ENCODE peak calls at places on chromosomes 7 and 10, in nine cellular contexts. S is sigmoid colon, L is AG09319, D is neural crest cell, A is WERI-Rb-1, N is coronary artery, J is endothelial cell, I is GM20000, Q is mucosa of descending colon. U is an unnamed sample.

GRCh38 chr7:142807855-142808460 is 37.2 kb downstream of the PRSS2 start:
- DNase-seq in I (no peak), N (no peak), A (no peak), Q (no peak), D (no peak), L (no peak), J (no peak), S (no peak), U (no peak)

GRCh38 chr10:112227331-112227961 is 43.9 kb upstream of the GPAM start:
- DNase-seq in N (no peak), Q (no peak), S (no peak), A (no peak), I (no peak), D (no peak), J (no peak), L (peak; percentile 97), U (no peak)

GRCh38 chr10:62106929-62107519 is 161.6 kb downstream of the RTKN2 start:
- DNase-seq in L (no peak), I (no peak), D (no peak), Q (no peak), J (no peak), A (no peak), N (no peak), S (no peak), U (no peak)

GRCh38 chr7:155435110-155435509 is 22.8 kb upstream of the EN2 start:
- DNase-seq in J (no peak), A (no peak), N (no peak), S (no peak), I (no peak), D (no peak), L (no peak), Q (no peak), U (no peak)

GRCh38 chr10:30456262-30456661 is 22.3 kb downstream of the MAP3K8 start:
- DNase-seq in Q (no peak), I (peak; percentile 44), N (no peak), S (no peak), D (no peak), L (no peak), J (no peak), A (no peak), U (no peak)

GRCh38 chr7:27453702-27454405 is 208.8 kb downstream of the HIBADH start:
- DNase-seq in A (no peak), J (no peak), I (no peak), S (no peak), N (no peak), Q (no peak), D (no peak), L (no peak), U (no peak)

GRCh38 chr7:85464042-85464651 is 277.3 kb upstream of the SEMA3D start:
- DNase-seq in S (no peak), D (no peak), I (no peak), L (no peak), A (no peak), Q (no peak), J (no peak), N (no peak), U (no peak)

GRCh38 chr10:28180654-28181053 is 122.2 kb downstream of the MPP7 start:
- DNase-seq in N (no peak), Q (no peak), I (no peak), D (no peak), L (no peak), J (no peak), A (no peak), S (no peak), U (no peak)

GRCh38 chr10:28215930-28216329 is 86.9 kb downstream of the MPP7 start:
- DNase-seq in D (no peak), I (no peak), J (no peak), S (no peak), Q (peak; percentile 75), N (no peak), A (no peak), L (no peak), U (no peak)

GRCh38 chr7:118918556-118918955 is 694.1 kb downstream of the ANKRD7 start:
- DNase-seq in S (no peak), I (no peak), D (no peak), L (no peak), J (no peak), Q (no peak), A (no peak), N (no peak), U (peak; percentile 4)

GRCh38 chr7:113918946-113919345 is at the start of gene PPP1R3A:
- DNase-seq in S (no peak), N (no peak), Q (no peak), D (no peak), L (no peak), I (no peak), J (no peak), A (no peak), U (no peak)

GRCh38 chr10:107814865-107815487 is 650.5 kb upstream of the SORCS1 start:
- DNase-seq in J (peak; percentile 68), L (peak; percentile 24), Q (peak; percentile 43), N (no peak), S (peak; percentile 75), A (peak; percentile 86), I (peak; percentile 38), D (peak; percentile 61), U (peak; percentile 42)

GRCh38 chr7:102426268-102427031 is 6.9 kb upstream of the ORAI2 start:
- DNase-seq in Q (peak; percentile 58), D (no peak), I (peak; percentile 81), A (no peak), N (no peak), L (no peak), J (no peak), S (no peak), U (no peak)

GRCh38 chr10:17989908-17990767 is 38.4 kb downstream of the SLC39A12 start:
- DNase-seq in D (no peak), I (peak; percentile 43), L (no peak), A (no peak), N (no peak), S (no peak), J (no peak), Q (no peak), U (peak; percentile 74)

GRCh38 chr7:129091484-129092002 is 36.6 kb upstream of the TNPO3 start:
- DNase-seq in J (peak; percentile 97), I (peak; percentile 76), A (peak; percentile 92), D (peak; percentile 99), N (peak; percentile 79), L (no peak), S (peak; percentile 84), Q (peak; percentile 93), U (peak; percentile 76)

GRCh38 chr7:142950235-142950634 is 11.0 kb downstream of the LLCFC1 start:
- DNase-seq in L (no peak), S (no peak), I (no peak), N (no peak), J (no peak), D (no peak), Q (no peak), A (no peak), U (no peak)

GRCh38 chr10:100101526-100102076 is 19.9 kb upstream of the CPN1 start:
- DNase-seq in A (peak; percentile 50), L (no peak), I (no peak), Q (no peak), D (no peak), S (no peak), J (no peak), N (no peak), U (peak; percentile 20)

GRCh38 chr10:100810835-100811116 is 65.4 kb downstream of the PAX2 start:
- DNase-seq in N (no peak), S (peak; percentile 35), D (no peak), L (no peak), I (no peak), Q (no peak), A (no peak), J (no peak), U (no peak)

GRCh38 chr7:30923009-30923773 is 11.5 kb downstream of the AQP1 start:
- DNase-seq in Q (peak; percentile 10), L (no peak), A (peak; percentile 4), N (peak; percentile 66), S (peak; percentile 54), D (no peak), I (no peak), J (peak; percentile 1), U (no peak)

GRCh38 chr10:13977861-13978843 is 352.6 kb downstream of the FRMD4A start:
- DNase-seq in J (no peak), S (no peak), N (peak; percentile 74), A (no peak), L (peak; percentile 91), Q (no peak), I (no peak), D (no peak), U (peak; percentile 32)

GRCh38 chr10:86218842-86219241 is 147.8 kb downstream of the GRID1 start:
- DNase-seq in S (no peak), A (no peak), Q (no peak), I (no peak), L (no peak), J (no peak), D (no peak), N (no peak), U (no peak)

GRCh38 chr10:133264455-133264854 is 12.2 kb downstream of the ADAM8 start:
- DNase-seq in Q (peak; percentile 76), A (no peak), J (no peak), N (no peak), I (no peak), S (no peak), L (no peak), D (no peak), U (no peak)

GRCh38 chr7:39911167-39911566 is 38.9 kb upstream of the CDK13 start:
- DNase-seq in D (no peak), L (no peak), A (no peak), I (no peak), S (no peak), Q (no peak), N (no peak), J (no peak), U (no peak)

GRCh38 chr10:74314166-74314565 is 163.1 kb downstream of the ADK start:
- DNase-seq in Q (no peak), N (no peak), J (no peak), A (no peak), L (no peak), I (no peak), S (no peak), D (no peak), U (no peak)
- TF ChIP-seq CTCF in Q (no peak), N (no peak), J (no peak), A (no peak), L (no peak), I (no peak), S (no peak), D (no peak), U (no peak)

GRCh38 chr10:98242823-98243222 is 25.2 kb downstream of the LOXL4 start:
- DNase-seq in J (no peak), I (peak; percentile 4), S (no peak), L (no peak), Q (no peak), A (no peak), D (no peak), N (no peak), U (no peak)
- TF ChIP-seq CTCF in J (peak; percentile 33), I (peak; percentile 12), S (peak; percentile 20), L (peak; percentile 54), Q (no peak), A (peak; percentile 52), D (peak; percentile 66), N (peak; percentile 35), U (peak; percentile 44)

GRCh38 chr7:44814956-44815355 is 18.5 kb downstream of the PPIA start:
- DNase-seq in A (no peak), D (no peak), L (no peak), I (no peak), Q (no peak), J (no peak), N (no peak), S (no peak), U (no peak)
- TF ChIP-seq CTCF in A (no peak), D (no peak), L (no peak), I (no peak), Q (no peak), J (no peak), N (no peak), S (no peak), U (no peak)

GRCh38 chr10:102540023-102540422 is 36.3 kb downstream of the SUFU start:
- DNase-seq in A (no peak), D (no peak), J (no peak), L (no peak), I (peak; percentile 35), S (no peak), N (no peak), Q (no peak), U (peak; percentile 24)
- TF ChIP-seq CTCF in A (peak; percentile 50), D (peak; percentile 53), J (peak; percentile 38), L (peak; percentile 23), I (no peak), S (no peak), N (no peak), Q (no peak), U (no peak)

U was measured in RWPE1.